ENCODE peak calls at places on chromosomes 4 and X, in six cellular contexts. One of them, this sample, is unnamed.
A peak's percentile ranks its signal among the peaks of the same experiment; 100 is the strongest.

GRCh38 chr4:122542411-122543236 is 78.2 kb downstream of the IL21 start:
- DNase-seq in H9: no peak
- DNase-seq in GM13976: peak; percentile 47
- DNase-seq in astrocyte of the cerebellum: peak; percentile 4
- DNase-seq in BJ: peak; percentile 19
- DNase-seq in MCF 10A: peak; percentile 20
- DNase-seq in this sample: peak; percentile 85

GRCh38 chrX:153725039-153725831 is 579 bp downstream of the ABCD1 start:
- DNase-seq in H9: no peak
- DNase-seq in astrocyte of the cerebellum: no peak
- DNase-seq in MCF 10A: no peak
- DNase-seq in BJ: no peak
- DNase-seq in GM13976: peak; percentile 47
- DNase-seq in this sample: peak; percentile 8

GRCh38 chrX:2928127-2928582 is 984 bp downstream of the ARSD start:
- DNase-seq in H9: peak; percentile 91
- DNase-seq in astrocyte of the cerebellum: peak; percentile 31
- DNase-seq in MCF 10A: no peak
- DNase-seq in BJ: no peak
- DNase-seq in GM13976: peak; percentile 22
- DNase-seq in this sample: no peak

GRCh38 chr4:8052160-8052691 is 106.4 kb downstream of the ABLIM2 start:
- DNase-seq in H9: no peak
- DNase-seq in GM13976: no peak
- DNase-seq in MCF 10A: no peak
- DNase-seq in BJ: no peak
- DNase-seq in astrocyte of the cerebellum: no peak
- DNase-seq in this sample: no peak

GRCh38 chr4:2831611-2832308 is 11.9 kb upstream of the ADD1 start:
- DNase-seq in GM13976: no peak
- DNase-seq in astrocyte of the cerebellum: no peak
- DNase-seq in BJ: no peak
- DNase-seq in MCF 10A: no peak
- DNase-seq in H9: no peak
- DNase-seq in this sample: no peak

GRCh38 chrX:40177489-40177888 is 79.7 kb upstream of the BCOR start:
- DNase-seq in H9: no peak
- DNase-seq in BJ: no peak
- DNase-seq in astrocyte of the cerebellum: no peak
- DNase-seq in GM13976: no peak
- DNase-seq in MCF 10A: no peak
- DNase-seq in this sample: no peak

GRCh38 chrX:139969286-139969685 is 4.0 kb upstream of the CXorf66 start:
- DNase-seq in GM13976: no peak
- DNase-seq in BJ: no peak
- DNase-seq in MCF 10A: no peak
- DNase-seq in H9: no peak
- DNase-seq in astrocyte of the cerebellum: no peak
- DNase-seq in this sample: no peak

GRCh38 chrX:39752820-39753219 is 344.9 kb downstream of the BCOR start:
- DNase-seq in MCF 10A: peak; percentile 60
- DNase-seq in GM13976: no peak
- DNase-seq in BJ: no peak
- DNase-seq in astrocyte of the cerebellum: no peak
- DNase-seq in H9: no peak
- DNase-seq in this sample: no peak

GRCh38 chr4:184400891-184401290 is 73.5 kb downstream of the IRF2 start:
- DNase-seq in astrocyte of the cerebellum: no peak
- DNase-seq in GM13976: no peak
- DNase-seq in H9: no peak
- DNase-seq in MCF 10A: peak; percentile 81
- DNase-seq in BJ: no peak
- DNase-seq in this sample: no peak

GRCh38 chr4:97987019-97987648 is 156.1 kb downstream of the STPG2 start:
- DNase-seq in H9: no peak
- DNase-seq in astrocyte of the cerebellum: peak; percentile 28
- DNase-seq in MCF 10A: peak; percentile 49
- DNase-seq in BJ: no peak
- DNase-seq in GM13976: peak; percentile 20
- DNase-seq in this sample: peak; percentile 19

GRCh38 chrX:120790118-120790517 is 85.5 kb downstream of the CT47B1 start:
- DNase-seq in BJ: no peak
- DNase-seq in MCF 10A: peak; percentile 82
- DNase-seq in GM13976: peak; percentile 49
- DNase-seq in astrocyte of the cerebellum: peak; percentile 67
- DNase-seq in H9: peak; percentile 27
- DNase-seq in this sample: peak; percentile 66

GRCh38 chr4:10413177-10413576 is 44.0 kb downstream of the ZNF518B start:
- DNase-seq in H9: no peak
- DNase-seq in GM13976: peak; percentile 44
- DNase-seq in BJ: no peak
- DNase-seq in MCF 10A: no peak
- DNase-seq in astrocyte of the cerebellum: no peak
- DNase-seq in this sample: no peak

GRCh38 chr4:73213917-73214663 is 44.5 kb downstream of the ANKRD17 start:
- DNase-seq in MCF 10A: no peak
- DNase-seq in H9: no peak
- DNase-seq in GM13976: no peak
- DNase-seq in astrocyte of the cerebellum: no peak
- DNase-seq in BJ: no peak
- DNase-seq in this sample: no peak

GRCh38 chr4:76447326-76447954 is 12.4 kb downstream of the SHROOM3 start:
- DNase-seq in astrocyte of the cerebellum: peak; percentile 53
- DNase-seq in H9: no peak
- DNase-seq in BJ: no peak
- DNase-seq in GM13976: no peak
- DNase-seq in MCF 10A: no peak
- DNase-seq in this sample: no peak

GRCh38 chr4:4182835-4183568 is 43.7 kb downstream of the OTOP1 start:
- DNase-seq in MCF 10A: peak; percentile 27
- DNase-seq in GM13976: peak; percentile 47
- DNase-seq in BJ: no peak
- DNase-seq in H9: peak; percentile 79
- DNase-seq in astrocyte of the cerebellum: no peak
- DNase-seq in this sample: peak; percentile 30

GRCh38 chr4:4480685-4481393 is 61.0 kb downstream of the STX18 start:
- DNase-seq in GM13976: no peak
- DNase-seq in H9: no peak
- DNase-seq in astrocyte of the cerebellum: no peak
- DNase-seq in BJ: peak; percentile 11
- DNase-seq in MCF 10A: no peak
- DNase-seq in this sample: no peak

GRCh38 chrX:110086162-110086915 is 83.4 kb downstream of the TMEM164 start:
- DNase-seq in MCF 10A: no peak
- DNase-seq in H9: no peak
- DNase-seq in astrocyte of the cerebellum: no peak
- DNase-seq in BJ: peak; percentile 9
- DNase-seq in GM13976: no peak
- DNase-seq in this sample: no peak

GRCh38 chr4:6576932-6577331 is 1.9 kb downstream of the MAN2B2 start:
- DNase-seq in H9: no peak
- DNase-seq in BJ: no peak
- DNase-seq in GM13976: no peak
- DNase-seq in astrocyte of the cerebellum: no peak
- DNase-seq in MCF 10A: no peak
- DNase-seq in this sample: no peak

GRCh38 chrX:71315917-71316316 is 14.4 kb downstream of the ITGB1BP2 start:
- DNase-seq in H9: no peak
- DNase-seq in astrocyte of the cerebellum: no peak
- DNase-seq in MCF 10A: no peak
- DNase-seq in BJ: peak; percentile 48
- DNase-seq in GM13976: no peak
- DNase-seq in this sample: no peak

GRCh38 chr4:119314356-119314755 is 7.6 kb downstream of the FABP2 start:
- DNase-seq in H9: no peak
- DNase-seq in astrocyte of the cerebellum: peak; percentile 29
- DNase-seq in BJ: no peak
- DNase-seq in MCF 10A: peak; percentile 61
- DNase-seq in GM13976: peak; percentile 7
- DNase-seq in this sample: peak; percentile 47

GRCh38 chr4:165331316-165331715 is 3.8 kb downstream of the MSMO1 start:
- DNase-seq in GM13976: no peak
- DNase-seq in H9: no peak
- DNase-seq in BJ: no peak
- DNase-seq in astrocyte of the cerebellum: no peak
- DNase-seq in MCF 10A: no peak
- DNase-seq in this sample: peak; percentile 22

GRCh38 chr4:97479388-97479787 is 663.9 kb downstream of the STPG2 start:
- DNase-seq in H9: no peak
- DNase-seq in GM13976: no peak
- DNase-seq in BJ: no peak
- DNase-seq in MCF 10A: no peak
- DNase-seq in astrocyte of the cerebellum: no peak
- DNase-seq in this sample: no peak

GRCh38 chr4:62118558-62118957 is 918.4 kb downstream of the ADGRL3 start:
- DNase-seq in GM13976: no peak
- DNase-seq in MCF 10A: no peak
- DNase-seq in astrocyte of the cerebellum: no peak
- DNase-seq in BJ: no peak
- DNase-seq in H9: no peak
- DNase-seq in this sample: no peak

GRCh38 chrX:18676470-18676869 is 4.6 kb upstream of the RS1 start:
- DNase-seq in astrocyte of the cerebellum: no peak
- DNase-seq in H9: peak; percentile 47
- DNase-seq in GM13976: no peak
- DNase-seq in MCF 10A: no peak
- DNase-seq in BJ: no peak
- DNase-seq in this sample: no peak

GRCh38 chr4:15676039-15676438 is 5.6 kb upstream of the FAM200B start:
- DNase-seq in GM13976: no peak
- DNase-seq in BJ: no peak
- DNase-seq in H9: no peak
- DNase-seq in astrocyte of the cerebellum: no peak
- DNase-seq in MCF 10A: no peak
- DNase-seq in this sample: no peak

GRCh38 chrX:18995216-18995615 is 11.3 kb upstream of the PHKA2 start:
- DNase-seq in GM13976: no peak
- DNase-seq in astrocyte of the cerebellum: no peak
- DNase-seq in MCF 10A: peak; percentile 33
- DNase-seq in BJ: no peak
- DNase-seq in H9: no peak
- DNase-seq in this sample: no peak

GRCh38 chr4:8911311-8912088 is 39.9 kb upstream of the HMX1 start:
- DNase-seq in H9: peak; percentile 26
- DNase-seq in BJ: no peak
- DNase-seq in astrocyte of the cerebellum: no peak
- DNase-seq in MCF 10A: no peak
- DNase-seq in GM13976: peak; percentile 21
- DNase-seq in this sample: no peak

GRCh38 chr4:67762091-67762490 is 7.9 kb upstream of the GNRHR start:
- DNase-seq in astrocyte of the cerebellum: peak; percentile 33
- DNase-seq in H9: no peak
- DNase-seq in MCF 10A: peak; percentile 2
- DNase-seq in GM13976: peak; percentile 46
- DNase-seq in BJ: no peak
- DNase-seq in this sample: peak; percentile 69

GRCh38 chr4:24042094-24042493 is 152.2 kb upstream of the PPARGC1A start:
- DNase-seq in MCF 10A: peak; percentile 63
- DNase-seq in GM13976: no peak
- DNase-seq in BJ: peak; percentile 94
- DNase-seq in astrocyte of the cerebellum: peak; percentile 75
- DNase-seq in H9: no peak
- DNase-seq in this sample: no peak

DNA sequence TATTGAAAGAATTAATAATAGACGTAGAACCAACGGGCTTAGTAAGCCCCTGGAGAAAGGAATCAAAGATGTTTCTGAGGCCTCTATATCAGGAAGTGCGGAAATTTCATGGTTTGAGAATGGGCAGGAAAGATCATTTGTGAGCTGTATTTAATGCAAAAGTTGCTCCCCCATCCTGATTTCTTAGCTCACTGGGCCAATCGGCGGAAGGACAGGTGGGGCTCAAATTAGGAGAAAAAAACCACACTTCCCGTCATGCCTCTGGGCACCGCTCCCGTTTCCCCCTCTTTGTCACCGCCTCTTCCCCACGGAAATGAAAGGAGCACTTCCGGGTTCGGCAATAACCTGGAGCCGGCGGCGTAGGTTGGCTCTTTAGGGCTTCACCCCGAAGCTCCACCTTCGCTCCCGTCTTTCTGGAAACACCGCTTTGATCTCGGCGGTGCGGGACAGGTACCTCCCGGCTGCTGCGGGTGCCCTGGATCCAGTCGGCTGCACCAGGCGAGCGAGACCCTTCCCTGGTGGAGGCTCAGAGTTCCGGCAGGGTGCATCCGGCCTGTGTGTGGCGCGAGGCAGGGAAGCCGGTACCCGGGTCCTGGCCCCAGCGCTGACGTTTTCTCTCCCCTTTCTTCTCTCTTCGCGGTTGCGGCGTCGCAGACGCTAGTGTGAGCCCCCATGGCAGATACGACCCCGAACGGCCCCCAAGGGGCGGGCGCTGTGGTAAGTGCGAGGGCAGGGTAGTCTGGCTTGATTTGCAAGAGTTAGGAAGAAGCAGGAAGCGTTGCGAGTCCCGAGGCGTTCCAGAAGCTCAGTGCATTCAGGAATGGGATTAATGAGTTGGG is at the start of gene TMEM33:
- DNase-seq in astrocyte of the cerebellum: peak; percentile 70
- DNase-seq in MCF 10A: peak; percentile 96
- DNase-seq in H9: peak; percentile 92
- DNase-seq in GM13976: peak; percentile 88
- DNase-seq in BJ: peak; percentile 31
- DNase-seq in this sample: peak; percentile 91
- TF ChIP-seq CTCF in astrocyte of the cerebellum: peak; percentile 11
- TF ChIP-seq CTCF in MCF 10A: no peak
- TF ChIP-seq CTCF in H9: peak; percentile 21
- TF ChIP-seq CTCF in GM13976: no peak
- TF ChIP-seq CTCF in BJ: peak; percentile 22
- TF ChIP-seq CTCF in this sample: peak; percentile 10

GRCh38 chr4:48909697-48910096 is 3.1 kb upstream of the OCIAD2 start:
- DNase-seq in BJ: peak; percentile 82
- DNase-seq in H9: peak; percentile 44
- DNase-seq in GM13976: no peak
- DNase-seq in MCF 10A: peak; percentile 97
- DNase-seq in astrocyte of the cerebellum: peak; percentile 96
- DNase-seq in this sample: no peak
- TF ChIP-seq CTCF in BJ: no peak
- TF ChIP-seq CTCF in H9: no peak
- TF ChIP-seq CTCF in GM13976: no peak
- TF ChIP-seq CTCF in MCF 10A: no peak
- TF ChIP-seq CTCF in astrocyte of the cerebellum: no peak
- TF ChIP-seq CTCF in this sample: no peak

GRCh38 chr4:63558709-63559108 is 850.5 kb downstream of the TECRL start:
- DNase-seq in astrocyte of the cerebellum: no peak
- DNase-seq in GM13976: no peak
- DNase-seq in BJ: no peak
- DNase-seq in H9: no peak
- DNase-seq in MCF 10A: no peak
- DNase-seq in this sample: no peak

GRCh38 chr4:63566658-63567057 is 842.6 kb downstream of the TECRL start:
- DNase-seq in GM13976: no peak
- DNase-seq in astrocyte of the cerebellum: no peak
- DNase-seq in H9: no peak
- DNase-seq in BJ: no peak
- DNase-seq in MCF 10A: no peak
- DNase-seq in this sample: no peak

GRCh38 chr4:63563288-63564014 is 845.8 kb downstream of the TECRL start:
- DNase-seq in H9: peak; percentile 49
- DNase-seq in astrocyte of the cerebellum: no peak
- DNase-seq in MCF 10A: peak; percentile 41
- DNase-seq in GM13976: no peak
- DNase-seq in BJ: no peak
- DNase-seq in this sample: no peak
- TF ChIP-seq CTCF in H9: peak; percentile 55
- TF ChIP-seq CTCF in astrocyte of the cerebellum: no peak
- TF ChIP-seq CTCF in MCF 10A: no peak
- TF ChIP-seq CTCF in GM13976: no peak
- TF ChIP-seq CTCF in BJ: no peak
- TF ChIP-seq CTCF in this sample: no peak

GRCh38 chr4:111136438-111136837 is 513.6 kb upstream of the PITX2 start:
- DNase-seq in GM13976: no peak
- DNase-seq in H9: no peak
- DNase-seq in astrocyte of the cerebellum: no peak
- DNase-seq in BJ: no peak
- DNase-seq in MCF 10A: peak; percentile 37
- DNase-seq in this sample: peak; percentile 5
- TF ChIP-seq CTCF in GM13976: no peak
- TF ChIP-seq CTCF in H9: peak; percentile 53
- TF ChIP-seq CTCF in astrocyte of the cerebellum: peak; percentile 24
- TF ChIP-seq CTCF in BJ: peak; percentile 44
- TF ChIP-seq CTCF in MCF 10A: peak; percentile 34
- TF ChIP-seq CTCF in this sample: peak; percentile 4